ENCODE peak calls at places on chromosomes 12 and 14, in six cellular contexts. V is dorsolateral prefrontal cortex, D is AG04449, E is WTC11, S is upper lobe of right lung, G is neural crest cell. J is an unnamed sample.

GRCh38 chr12:49932023-49932422 is 18.5 kb upstream of the AQP2 start:
- DNase-seq in V (no peak), D (no peak), E (no peak), S (peak), G (no peak), J (no peak)

GRCh38 chr12:123143753-123144461 is 7.0 kb downstream of the PITPNM2 start:
- DNase-seq in V (no peak), D (no peak), E (no peak), S (no peak), G (no peak), J (no peak)

GRCh38 chr14:24436355-24437019 is 6.1 kb downstream of the SDR39U1 start:
- DNase-seq in V (peak), D (no peak), E (no peak), S (no peak), G (peak), J (no peak)

GRCh38 chr14:74898694-74899093 is 17.0 kb downstream of the DLST start:
- DNase-seq in V (no peak), D (no peak), E (no peak), S (no peak), G (no peak), J (no peak)

GRCh38 chr14:49909016-49909415 is 16.1 kb downstream of the ARF6 start:
- DNase-seq in V (no peak), D (no peak), E (no peak), S (no peak), G (no peak), J (no peak)

GRCh38 chr12:93502802-93503623 is 35.7 kb downstream of the MRPL42 start:
- DNase-seq in V (peak), D (no peak), E (peak), S (no peak), G (peak), J (no peak)

GRCh38 chr14:104650981-104651875 is 38.2 kb upstream of the INF2 start:
- DNase-seq in V (no peak), D (no peak), E (no peak), S (no peak), G (no peak), J (no peak)

GRCh38 chr12:100899301-100899700 is 104.7 kb downstream of the ANO4 start:
- DNase-seq in V (no peak), D (no peak), E (no peak), S (no peak), G (no peak), J (no peak)

GRCh38 chr14:102610968-102611811 is 18.7 kb downstream of the RCOR1 start:
- DNase-seq in V (no peak), D (no peak), E (no peak), S (no peak), G (no peak), J (no peak)

GRCh38 chr12:47223848-47224213 is 144.1 kb upstream of the AMIGO2 start:
- DNase-seq in V (no peak), D (no peak), E (no peak), S (no peak), G (no peak), J (no peak)

GRCh38 chr12:19971396-19971802 is 396.9 kb upstream of the PDE3A start:
- DNase-seq in V (no peak), D (no peak), E (peak), S (no peak), G (no peak), J (no peak)

GRCh38 chr12:39043425-39043824 is 138.0 kb upstream of the CPNE8 start:
- DNase-seq in V (no peak), D (no peak), E (no peak), S (no peak), G (no peak), J (no peak)
- TF ChIP-seq CTCF in V (no peak), D (no peak), E (no peak), S (no peak), G (no peak), J (no peak)

GRCh38 chr12:115620816-115621215 is 656.7 kb downstream of the MED13L start:
- DNase-seq in V (no peak), D (no peak), E (no peak), S (no peak), G (no peak), J (no peak)

GRCh38 chr12:115619061-115619460 is 658.4 kb downstream of the MED13L start:
- DNase-seq in V (no peak), D (no peak), E (no peak), S (no peak), G (no peak), J (no peak)

GRCh38 chr12:115618105-115618504 is 659.4 kb downstream of the MED13L start:
- DNase-seq in V (no peak), D (no peak), E (no peak), S (no peak), G (no peak), J (no peak)

GRCh38 chr12:115619889-115620288 is 657.6 kb downstream of the MED13L start:
- DNase-seq in V (no peak), D (no peak), E (no peak), S (no peak), G (no peak), J (no peak)

GRCh38 chr12:115617391-115617790 is 660.1 kb downstream of the MED13L start:
- DNase-seq in V (no peak), D (no peak), E (peak), S (no peak), G (no peak), J (no peak)
- TF ChIP-seq CTCF in V (no peak), D (no peak), E (no peak), S (no peak), G (no peak), J (no peak)

DNA sequence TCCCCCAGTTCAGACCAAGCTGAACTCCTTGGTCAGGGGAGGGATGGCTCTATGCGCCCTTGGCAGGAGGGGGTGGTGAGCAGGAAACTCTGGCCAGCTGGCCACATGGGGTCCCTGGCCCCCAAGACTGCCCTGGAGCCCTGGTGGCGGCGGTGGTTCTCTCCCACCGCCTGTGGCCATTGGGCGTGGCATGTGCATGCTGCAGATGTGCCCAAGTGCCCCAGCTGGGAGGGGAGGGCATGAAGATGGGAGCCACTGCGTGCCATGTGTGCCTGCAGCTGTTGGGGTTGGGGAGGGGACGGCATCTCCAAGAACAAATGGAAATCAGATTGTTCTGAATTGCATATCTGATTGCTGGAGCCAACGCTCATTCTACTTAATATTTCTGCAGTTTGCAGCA is 115.7 kb upstream of the IGF1 start:
- DNase-seq in V (no peak), D (no peak), E (no peak), S (no peak), G (no peak), J (no peak)
- TF ChIP-seq CTCF in V (no peak), D (no peak), E (no peak), S (no peak), G (no peak), J (no peak)

DNA sequence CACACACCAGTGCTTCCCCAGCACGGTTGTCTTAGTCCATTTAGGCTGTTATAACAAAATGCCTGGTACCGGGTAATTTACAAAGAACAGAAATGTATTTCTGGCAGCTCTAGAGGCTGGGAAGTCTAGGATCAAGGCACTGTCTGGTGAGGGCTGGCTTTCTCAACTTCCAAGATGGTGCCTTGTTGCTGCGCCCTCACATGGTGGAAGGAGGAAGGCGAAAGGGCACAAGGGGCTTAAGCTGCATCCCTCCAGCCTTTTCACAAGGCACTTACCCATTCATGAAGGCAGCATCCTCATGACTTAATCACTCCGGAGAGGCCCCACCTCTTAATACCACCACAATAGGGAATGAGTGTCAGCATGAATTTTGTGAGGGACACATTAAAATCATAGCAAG is 155.5 kb downstream of the SLC15A5 start:
- DNase-seq in V (no peak), D (no peak), E (peak), S (no peak), G (no peak), J (no peak)
- TF ChIP-seq CTCF in V (no peak), D (no peak), E (no peak), S (no peak), G (no peak), J (no peak)

DNA sequence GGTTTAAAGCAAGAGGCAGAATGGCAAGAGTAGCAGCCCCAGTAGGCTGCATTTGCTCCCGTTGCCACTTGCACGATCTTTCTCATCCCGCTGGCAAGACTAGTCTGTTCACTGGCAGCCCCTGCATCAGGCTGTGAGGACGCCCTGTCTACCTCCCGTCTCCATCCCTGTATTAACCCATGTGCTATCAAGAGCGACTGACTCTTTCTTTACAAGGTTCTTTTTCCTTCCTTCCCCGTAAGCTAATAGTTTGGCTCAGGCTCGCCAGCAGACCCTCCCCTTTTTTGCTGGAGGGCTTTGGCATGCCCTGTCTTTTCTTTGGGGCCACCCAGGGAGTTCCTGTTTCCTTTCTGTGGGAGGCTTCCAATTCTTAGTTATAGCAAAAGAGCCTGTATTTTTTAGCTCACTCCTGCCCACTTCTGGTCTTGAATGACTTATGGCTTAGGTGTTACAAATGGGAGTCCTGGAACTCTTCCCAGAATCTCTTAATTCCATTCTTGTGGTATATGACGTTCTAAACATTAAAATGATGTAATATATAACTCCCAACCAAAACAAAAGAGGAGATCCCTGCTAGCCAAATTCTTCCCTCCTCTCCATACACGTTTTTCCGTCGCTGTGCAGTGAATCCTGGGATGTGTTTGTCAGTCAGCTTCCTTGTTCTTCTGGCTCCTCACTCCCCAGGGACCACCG is 149.0 kb downstream of the PRKCH start:
- DNase-seq in V (peak), D (peak), E (peak), S (no peak), G (no peak), J (peak)
- TF ChIP-seq CTCF in V (peak), D (peak), E (no peak), S (no peak), G (no peak), J (peak)

DNA sequence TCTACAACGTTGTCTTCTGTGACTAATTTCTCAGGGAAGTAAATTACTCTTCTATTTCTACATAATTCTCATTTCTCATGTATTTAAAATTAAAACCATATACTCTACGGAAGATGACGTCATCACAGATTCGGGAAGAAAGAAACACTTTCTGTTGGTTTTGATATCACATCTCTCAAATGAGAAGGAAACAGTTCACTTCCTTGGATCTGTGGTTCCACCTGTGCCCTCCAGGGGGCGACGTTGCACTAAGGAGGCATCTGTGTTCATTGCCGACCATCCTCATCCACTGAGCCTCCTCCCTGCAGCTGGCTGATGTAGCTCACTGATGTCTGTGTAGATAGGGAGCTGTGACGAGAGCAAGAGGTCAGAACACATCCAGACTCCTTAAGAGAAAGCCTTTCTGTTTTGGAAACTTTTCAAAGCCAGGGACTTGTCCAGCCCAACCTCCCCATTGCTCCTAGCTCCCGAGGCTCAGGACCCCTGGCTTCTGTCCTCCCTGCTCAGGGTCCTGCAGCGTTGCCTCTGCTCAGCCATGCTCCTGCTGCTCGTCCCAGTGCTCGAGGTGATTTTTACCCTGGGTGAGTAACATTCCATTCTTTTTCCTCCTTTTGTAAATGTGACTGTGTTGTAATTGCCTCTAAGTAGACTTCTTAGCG is 172.7 kb upstream of the OR4E1 start:
- DNase-seq in V (no peak), D (no peak), E (peak), S (no peak), G (peak), J (no peak)
- TF ChIP-seq CTCF in V (peak), D (no peak), E (peak), S (peak), G (peak), J (peak)

DNA sequence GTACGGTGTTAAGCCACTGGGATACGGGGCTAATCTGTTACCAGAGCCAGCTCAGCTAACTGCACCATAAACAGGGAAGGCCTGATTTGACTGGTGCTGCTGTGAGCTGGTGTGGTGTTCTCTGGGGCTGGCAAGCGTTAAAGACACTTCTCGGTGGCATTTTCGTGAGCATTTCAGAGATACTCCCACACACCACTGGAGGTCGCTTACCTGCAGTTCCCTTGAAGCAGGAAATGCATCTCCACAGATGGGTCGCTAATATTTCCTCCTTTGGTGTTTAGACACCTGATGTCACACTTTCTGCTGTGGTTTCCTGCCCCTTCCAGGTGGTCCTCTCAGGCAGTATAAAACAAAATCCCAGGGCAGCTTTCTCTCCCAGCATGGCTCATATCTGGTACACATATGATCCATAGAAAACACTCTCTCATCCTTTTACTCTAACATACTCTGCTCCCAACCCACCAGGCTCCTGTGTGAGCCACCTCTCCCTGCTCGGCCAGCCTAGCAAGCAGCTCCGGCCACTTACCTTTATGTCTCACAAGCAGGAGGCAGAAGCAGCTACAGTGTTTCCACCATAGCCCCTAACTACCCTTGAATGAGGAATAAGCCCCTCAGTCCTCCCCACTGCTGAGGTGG is 129.9 kb upstream of the GRIN2B start:
- DNase-seq in V (no peak), D (no peak), E (peak), S (no peak), G (no peak), J (no peak)
- TF ChIP-seq CTCF in V (no peak), D (no peak), E (peak), S (no peak), G (peak), J (no peak)

GRCh38 chr14:65566820-65567522 is 154.4 kb downstream of the FUT8 start:
- DNase-seq in V (no peak), D (no peak), E (no peak), S (no peak), G (no peak), J (no peak)
- TF ChIP-seq CTCF in V (no peak), D (no peak), E (no peak), S (no peak), G (no peak), J (no peak)

DNA sequence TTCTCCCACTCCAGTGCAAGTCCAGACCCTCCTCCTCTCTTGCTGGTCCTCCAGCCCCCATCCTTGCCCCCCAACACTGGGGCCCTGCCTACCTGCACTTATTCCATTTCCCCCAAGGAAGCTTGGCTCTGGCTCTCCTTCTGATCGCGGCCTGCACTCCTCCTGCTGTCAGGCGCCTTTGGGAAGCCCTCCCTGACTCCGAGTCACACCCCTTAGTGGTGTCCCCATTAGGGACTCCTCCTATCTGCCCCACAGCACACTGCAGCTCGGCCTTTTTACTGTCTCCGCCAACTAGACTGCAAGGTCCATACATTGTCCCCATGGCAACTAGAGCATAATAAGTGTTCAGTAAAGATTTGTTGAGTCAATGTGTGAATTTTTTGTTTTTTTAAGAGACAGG is 32.9 kb downstream of the FIGNL2 start:
- DNase-seq in V (no peak), D (no peak), E (peak), S (no peak), G (no peak), J (no peak)
- TF ChIP-seq CTCF in V (no peak), D (no peak), E (no peak), S (no peak), G (no peak), J (no peak)

GRCh38 chr14:68160779-68161546 is 341.4 kb downstream of the RAD51B start:
- DNase-seq in V (no peak), D (no peak), E (no peak), S (no peak), G (no peak), J (no peak)

GRCh38 chr14:68153275-68153674 is 333.7 kb downstream of the RAD51B start:
- DNase-seq in V (no peak), D (no peak), E (no peak), S (no peak), G (no peak), J (no peak)

GRCh38 chr14:68160269-68160668 is 340.7 kb downstream of the RAD51B start:
- DNase-seq in V (no peak), D (no peak), E (no peak), S (no peak), G (no peak), J (no peak)

GRCh38 chr14:68157971-68158371 is 338.4 kb downstream of the RAD51B start:
- DNase-seq in V (no peak), D (no peak), E (no peak), S (no peak), G (no peak), J (peak)

DNA sequence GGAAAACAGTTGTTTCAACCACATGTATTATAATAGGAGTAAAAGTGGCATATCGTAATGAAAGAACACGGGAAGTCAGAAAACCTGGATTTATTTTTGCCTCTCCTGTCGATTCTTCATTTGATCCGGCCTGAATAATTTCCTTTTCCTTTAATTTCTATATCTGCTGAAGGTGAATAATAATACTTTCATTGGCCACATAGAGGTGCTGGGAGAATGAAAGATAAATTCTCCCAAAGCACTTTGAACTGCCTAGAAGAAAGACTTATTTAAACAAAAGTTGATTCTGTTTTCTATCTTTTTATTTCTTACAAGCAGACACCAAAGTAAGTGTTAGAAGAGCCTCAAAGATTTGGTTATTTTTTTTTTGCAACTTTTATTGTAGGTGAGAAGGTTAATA is 339.1 kb downstream of the RAD51B start:
- DNase-seq in V (no peak), D (no peak), E (no peak), S (no peak), G (no peak), J (no peak)
- TF ChIP-seq CTCF in V (no peak), D (no peak), E (no peak), S (no peak), G (no peak), J (no peak)